ENCODE peak calls at places on chromosomes 6 and 20, in five cellular contexts. G, S, F, J and L are unnamed samples.

GRCh38 chr6:84137051-84137375 is 90.4 kb downstream of the CEP162 start:
- DNase-seq in G (no peak), S (no peak), F (peak), J (no peak), L (no peak)

GRCh38 chr6:120262354-120262753 is 912.8 kb upstream of the MAN1A1 start:
- DNase-seq in G (no peak), S (no peak), F (no peak), J (no peak), L (no peak)

GRCh38 chr20:58690851-58691250 is 1.7 kb upstream of the NPEPL1 start:
- DNase-seq in G (no peak), S (no peak), F (no peak), J (no peak), L (no peak)

GRCh38 chr6:130322673-130323268 is 43.0 kb upstream of the TMEM200A start:
- DNase-seq in G (no peak), S (peak), F (peak), J (peak), L (peak)

GRCh38 chr6:4698901-4699659 is 77.1 kb upstream of the CDYL start:
- DNase-seq in G (no peak), S (no peak), F (no peak), J (no peak), L (no peak)

GRCh38 chr6:1686117-1687098 is 76.7 kb downstream of the FOXC1 start:
- DNase-seq in G (no peak), S (peak), F (peak), J (peak), L (peak)

GRCh38 chr6:159532155-159532554 is 160.9 kb downstream of the SOD2 start:
- DNase-seq in G (no peak), S (no peak), F (no peak), J (no peak), L (no peak)

GRCh38 chr20:10074513-10074912 is 39.7 kb downstream of the ANKEF1 start:
- DNase-seq in G (no peak), S (peak), F (peak), J (peak), L (peak)

GRCh38 chr6:132811276-132811675 is 3.1 kb upstream of the RPS12 start:
- DNase-seq in G (no peak), S (no peak), F (no peak), J (no peak), L (no peak)

GRCh38 chr6:8006208-8006607 is 58.0 kb downstream of the BLOC1S5 start:
- DNase-seq in G (no peak), S (peak), F (peak), J (peak), L (peak)

GRCh38 chr20:63641792-63642517 is 11.3 kb downstream of the STMN3 start:
- DNase-seq in G (peak), S (no peak), F (peak), J (peak), L (peak)

GRCh38 chr6:93721386-93722048 is 302.2 kb upstream of the EPHA7 start:
- DNase-seq in G (no peak), S (peak), F (peak), J (no peak), L (peak)

GRCh38 chr6:90663873-90664272 is 77.0 kb upstream of the MAP3K7 start:
- DNase-seq in G (no peak), S (no peak), F (no peak), J (no peak), L (no peak)

GRCh38 chr6:20302702-20303251 is 90.5 kb upstream of the MBOAT1 start:
- DNase-seq in G (no peak), S (peak), F (no peak), J (peak), L (no peak)

GRCh38 chr20:40771848-40772247 is 82.8 kb upstream of the MAFB start:
- DNase-seq in G (no peak), S (no peak), F (no peak), J (no peak), L (no peak)

GRCh38 chr6:146545608-146546007 is 2.0 kb downstream of the RAB32 start:
- DNase-seq in G (no peak), S (peak), F (no peak), J (peak), L (peak)

GRCh38 chr20:63863798-63864544 is 1.1 kb upstream of the TPD52L2 start:
- DNase-seq in G (peak), S (peak), F (peak), J (peak), L (no peak)

GRCh38 chr6:34486106-34486740 is 20.3 kb downstream of the PACSIN1 start:
- DNase-seq in G (no peak), S (no peak), F (no peak), J (no peak), L (no peak)

GRCh38 chr20:48735112-48735511 is 92.7 kb downstream of the PREX1 start:
- DNase-seq in G (no peak), S (no peak), F (peak), J (no peak), L (no peak)

GRCh38 chr6:71473908-71474307 is 185.3 kb downstream of the OGFRL1 start:
- DNase-seq in G (no peak), S (peak), F (peak), J (peak), L (peak)

GRCh38 chr6:99364026-99364425 is 14.6 kb upstream of the FAXC start:
- DNase-seq in G (no peak), S (no peak), F (no peak), J (no peak), L (no peak)

GRCh38 chr6:25670793-25671513 is 18.9 kb downstream of the SCGN start:
- DNase-seq in G (no peak), S (no peak), F (no peak), J (no peak), L (no peak)

GRCh38 chr20:63884506-63885263 is 10.2 kb upstream of the DNAJC5 start:
- DNase-seq in G (no peak), S (no peak), F (no peak), J (no peak), L (no peak)

GRCh38 chr6:129498556-129498940 is 211.4 kb downstream of the ARHGAP18 start:
- DNase-seq in G (no peak), S (peak), F (no peak), J (peak), L (no peak)

GRCh38 chr6:169398342-169399105 is 144.9 kb upstream of the THBS2 start:
- DNase-seq in G (no peak), S (no peak), F (no peak), J (no peak), L (no peak)

GRCh38 chr6:54624779-54625178 is 221.8 kb upstream of the FAM83B start:
- DNase-seq in G (no peak), S (no peak), F (peak), J (peak), L (no peak)

GRCh38 chr6:158109744-158110143 is 58.3 kb downstream of the SERAC1 start:
- DNase-seq in G (no peak), S (no peak), F (no peak), J (no peak), L (no peak)

GRCh38 chr6:79538481-79538971 is 1.3 kb upstream of the LCA5 start:
- DNase-seq in G (no peak), S (no peak), F (no peak), J (no peak), L (no peak)

GRCh38 chr6:135182120-135182992 is 1.2 kb downstream of the MYB start:
- DNase-seq in G (peak), S (no peak), F (peak), J (no peak), L (no peak)

GRCh38 chr20:709421-709820 is 33.8 kb upstream of the SCRT2 start:
- DNase-seq in G (no peak), S (no peak), F (peak), J (no peak), L (no peak)

GRCh38 chr6:131379951-131380350 is 193.1 kb upstream of the ARG1 start:
- DNase-seq in G (no peak), S (peak), F (no peak), J (peak), L (peak)

GRCh38 chr20:17966432-17967312 is 1.9 kb downstream of the SNX5 start:
- DNase-seq in G (no peak), S (no peak), F (peak), J (peak), L (peak)

GRCh38 chr20:39310363-39311037 is 348.4 kb downstream of the DHX35 start:
- DNase-seq in G (no peak), S (no peak), F (no peak), J (no peak), L (no peak)

GRCh38 chr20:4949833-4950178 is 51.5 kb downstream of the SLC23A2 start:
- DNase-seq in G (no peak), S (no peak), F (no peak), J (no peak), L (peak)

GRCh38 chr20:63400486-63401210 is 39.5 kb upstream of the CHRNA4 start:
- DNase-seq in G (no peak), S (no peak), F (no peak), J (no peak), L (no peak)

GRCh38 chr6:169627736-169628423 is 73.9 kb downstream of the WDR27 start:
- DNase-seq in G (no peak), S (no peak), F (no peak), J (no peak), L (no peak)